ENCODE peak calls at places on chromosomes 16 and 17, in four cellular contexts. One of them, this sample, is unnamed.

GRCh38 chr17:6084226-6085161 is 14.3 kb downstream of the WSCD1 start:
- DNase-seq in K562: no peak
- DNase-seq in GM12878: no peak
- DNase-seq in A549: no peak
- DNase-seq in this sample: no peak

GRCh38 chr17:16440814-16441629 is 25.7 kb downstream of the TRPV2 start:
- DNase-seq in K562: no peak
- DNase-seq in A549: no peak
- DNase-seq in GM12878: no peak
- DNase-seq in this sample: no peak

GRCh38 chr16:58026139-58026704 is 668 bp downstream of the MMP15 start:
- DNase-seq in A549: peak
- DNase-seq in K562: peak
- DNase-seq in GM12878: no peak
- DNase-seq in this sample: no peak

GRCh38 chr17:45824475-45824874 is 20.2 kb upstream of the SPPL2C start:
- DNase-seq in GM12878: no peak
- DNase-seq in A549: no peak
- DNase-seq in K562: no peak
- DNase-seq in this sample: no peak

GRCh38 chr17:8900626-8901585 is 33.4 kb upstream of the PIK3R6 start:
- DNase-seq in K562: peak
- DNase-seq in A549: no peak
- DNase-seq in GM12878: peak
- DNase-seq in this sample: no peak

GRCh38 chr16:10839271-10839661 is 20.7 kb upstream of the TVP23A start:
- DNase-seq in K562: no peak
- DNase-seq in A549: no peak
- DNase-seq in GM12878: no peak
- DNase-seq in this sample: no peak

GRCh38 chr17:41793749-41794602 is 7.5 kb upstream of the JUP start:
- DNase-seq in GM12878: no peak
- DNase-seq in A549: no peak
- DNase-seq in K562: peak
- DNase-seq in this sample: peak

GRCh38 chr17:60510031-60510430 is 16.0 kb downstream of the APPBP2 start:
- DNase-seq in GM12878: no peak
- DNase-seq in A549: no peak
- DNase-seq in K562: no peak
- DNase-seq in this sample: no peak

GRCh38 chr17:35645923-35646322 is 58.8 kb downstream of the AP2B1 start:
- DNase-seq in K562: no peak
- DNase-seq in A549: no peak
- DNase-seq in GM12878: no peak
- DNase-seq in this sample: no peak

GRCh38 chr16:82011199-82011641 is at the start of gene SDR42E1:
- DNase-seq in A549: peak
- DNase-seq in GM12878: peak
- DNase-seq in K562: peak
- DNase-seq in this sample: no peak

GRCh38 chr17:6496116-6496481 is 51.8 kb downstream of the PIMREG start:
- DNase-seq in K562: no peak
- DNase-seq in A549: no peak
- DNase-seq in GM12878: no peak
- DNase-seq in this sample: no peak

GRCh38 chr16:10408824-10409381 is 23.0 kb downstream of the ATF7IP2 start:
- DNase-seq in K562: no peak
- DNase-seq in GM12878: no peak
- DNase-seq in A549: peak
- DNase-seq in this sample: peak

GRCh38 chr17:63848834-63849689 is 6.6 kb upstream of the SMARCD2 start:
- DNase-seq in A549: peak
- DNase-seq in GM12878: peak
- DNase-seq in K562: peak
- DNase-seq in this sample: peak

GRCh38 chr17:8192070-8192815 is 2.3 kb upstream of the BORCS6 start:
- DNase-seq in A549: peak
- DNase-seq in GM12878: peak
- DNase-seq in K562: peak
- DNase-seq in this sample: peak

GRCh38 chr17:9768381-9768934 is 22.9 kb downstream of the DHRS7C start:
- DNase-seq in GM12878: no peak
- DNase-seq in K562: peak
- DNase-seq in A549: peak
- DNase-seq in this sample: peak

GRCh38 chr16:17238285-17239028 is 232.3 kb downstream of the XYLT1 start:
- DNase-seq in K562: no peak
- DNase-seq in A549: no peak
- DNase-seq in GM12878: no peak
- DNase-seq in this sample: no peak

GRCh38 chr17:59381716-59382570 is 50.5 kb downstream of the YPEL2 start:
- DNase-seq in GM12878: no peak
- DNase-seq in K562: no peak
- DNase-seq in A549: no peak
- DNase-seq in this sample: no peak

GRCh38 chr16:31022574-31023251 is 10.6 kb upstream of the STX4 start:
- DNase-seq in A549: no peak
- DNase-seq in GM12878: no peak
- DNase-seq in K562: no peak
- DNase-seq in this sample: peak

GRCh38 chr17:3669085-3669347 is 404 bp downstream of the EMC6 start:
- DNase-seq in GM12878: no peak
- DNase-seq in K562: no peak
- DNase-seq in A549: no peak
- DNase-seq in this sample: no peak

GRCh38 chr17:3668279-3669084 is at the start of the genes EMC6 and TAX1BP3:
- DNase-seq in A549: peak
- DNase-seq in GM12878: peak
- DNase-seq in K562: peak
- DNase-seq in this sample: peak

GRCh38 chr17:3665834-3666233 is 2.5 kb downstream of the TAX1BP3 start:
- DNase-seq in GM12878: no peak
- DNase-seq in A549: no peak
- DNase-seq in K562: no peak
- DNase-seq in this sample: no peak

GRCh38 chr17:3667366-3668278 is 756 bp downstream of the TAX1BP3 start:
- DNase-seq in A549: peak
- DNase-seq in GM12878: no peak
- DNase-seq in K562: peak
- DNase-seq in this sample: peak

GRCh38 chr17:3666516-3666915 is 1.9 kb downstream of the TAX1BP3 start:
- DNase-seq in GM12878: no peak
- DNase-seq in A549: no peak
- DNase-seq in K562: no peak
- DNase-seq in this sample: no peak
- H3K4me3 ChIP-seq in GM12878: no peak
- H3K4me3 ChIP-seq in A549: peak
- H3K4me3 ChIP-seq in K562: no peak
- H3K4me3 ChIP-seq in this sample: no peak

GRCh38 chr17:44084921-44085320 is 14.4 kb downstream of the G6PC3 start:
- DNase-seq in GM12878: no peak
- DNase-seq in K562: no peak
- DNase-seq in A549: no peak
- DNase-seq in this sample: no peak

GRCh38 chr17:44082206-44082605 is 11.7 kb downstream of the G6PC3 start:
- DNase-seq in A549: no peak
- DNase-seq in GM12878: no peak
- DNase-seq in K562: no peak
- DNase-seq in this sample: no peak

GRCh38 chr17:44083250-44083849 is 12.8 kb downstream of the G6PC3 start:
- DNase-seq in A549: peak
- DNase-seq in K562: no peak
- DNase-seq in GM12878: no peak
- DNase-seq in this sample: peak

GRCh38 chr17:44081681-44082080 is 11.1 kb downstream of the G6PC3 start:
- DNase-seq in K562: no peak
- DNase-seq in A549: no peak
- DNase-seq in GM12878: no peak
- DNase-seq in this sample: no peak

DNA sequence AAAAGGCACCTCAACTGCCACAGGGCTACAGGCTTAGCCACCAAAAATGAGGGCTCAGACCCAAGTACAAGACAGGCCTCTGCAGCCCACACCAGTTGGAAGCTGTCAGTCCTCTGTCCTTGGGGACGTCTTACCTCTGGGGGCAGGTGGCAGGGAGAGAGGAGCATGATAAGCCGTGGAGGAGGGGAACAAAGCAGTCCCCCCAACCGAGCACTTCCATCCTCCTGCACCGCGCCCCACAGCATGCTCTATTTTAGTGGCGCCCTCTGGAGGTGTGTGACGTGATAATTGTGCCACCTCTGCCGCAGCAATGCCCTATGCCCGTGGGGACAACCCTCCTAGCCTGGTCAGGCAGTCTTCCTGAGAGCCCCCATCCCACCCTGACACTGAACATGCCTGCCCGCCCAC is 13.6 kb downstream of the G6PC3 start:
- DNase-seq in GM12878: no peak
- DNase-seq in K562: peak
- DNase-seq in A549: no peak
- DNase-seq in this sample: no peak
- TF ChIP-seq POLR2AphosphoS2 in GM12878: no peak
- TF ChIP-seq POLR2AphosphoS2 in K562: no peak
- TF ChIP-seq POLR2AphosphoS2 in A549: no peak
- TF ChIP-seq POLR2AphosphoS2 in this sample: no peak

DNA sequence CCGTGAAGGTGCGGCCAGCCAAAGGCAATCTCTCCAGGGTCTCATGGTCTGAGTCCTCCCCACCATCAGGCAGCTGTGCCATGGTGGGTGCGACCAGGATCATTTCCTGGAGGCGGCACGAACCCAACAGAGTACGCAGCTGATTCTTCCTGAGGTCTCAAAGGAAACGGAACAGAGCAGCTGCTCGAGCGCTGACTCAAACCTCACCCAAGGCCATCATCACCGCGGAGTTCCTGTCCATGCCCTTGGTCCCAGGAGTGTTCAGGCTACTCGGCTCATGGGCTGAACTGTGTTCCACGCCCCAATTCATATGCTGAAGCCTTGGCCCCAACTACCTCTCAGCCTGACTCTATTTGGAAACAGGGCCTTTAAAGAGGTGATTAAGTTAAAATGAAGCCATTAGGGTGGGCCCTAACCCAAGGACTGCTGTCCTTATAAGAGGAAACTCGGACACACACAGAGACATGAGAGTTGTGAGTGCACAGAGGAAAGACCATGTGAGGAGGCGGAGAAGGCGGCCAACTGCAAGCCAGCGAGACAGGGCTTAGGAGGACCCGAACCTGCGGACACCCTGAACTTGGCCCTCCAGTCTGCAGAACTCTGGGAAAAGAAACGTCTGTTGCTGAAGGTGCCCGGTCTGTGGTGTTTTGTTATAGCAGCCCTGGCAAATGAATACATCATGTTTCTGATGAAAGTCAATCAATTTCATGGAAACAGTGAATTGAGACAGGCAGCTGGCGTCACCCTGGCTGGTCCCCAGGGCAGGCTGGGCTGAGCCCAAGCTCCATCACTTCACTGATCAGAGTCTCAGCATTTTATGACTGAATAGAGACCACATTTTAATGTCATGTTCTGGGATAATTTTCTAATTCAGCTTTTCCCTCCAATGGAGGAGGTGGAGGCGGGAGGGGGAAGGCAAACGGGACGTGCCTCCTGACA is 13.7 kb downstream of the MXRA7 start:
- DNase-seq in GM12878: peak
- DNase-seq in A549: no peak
- DNase-seq in K562: no peak
- DNase-seq in this sample: peak
- H3K4me3 ChIP-seq in GM12878: no peak
- H3K4me3 ChIP-seq in A549: no peak
- H3K4me3 ChIP-seq in K562: no peak
- H3K4me3 ChIP-seq in this sample: no peak

GRCh38 chr16:72936408-72936807 is 111.5 kb downstream of the ZFHX3 start:
- DNase-seq in GM12878: no peak
- DNase-seq in A549: no peak
- DNase-seq in K562: no peak
- DNase-seq in this sample: peak

GRCh38 chr16:72937360-72937759 is 110.6 kb downstream of the ZFHX3 start:
- DNase-seq in GM12878: no peak
- DNase-seq in K562: no peak
- DNase-seq in A549: no peak
- DNase-seq in this sample: peak

GRCh38 chr16:72935896-72936295 is 112.0 kb downstream of the ZFHX3 start:
- DNase-seq in GM12878: no peak
- DNase-seq in A549: no peak
- DNase-seq in K562: no peak
- DNase-seq in this sample: no peak

GRCh38 chr16:72932677-72933335 is 115.1 kb downstream of the ZFHX3 start:
- DNase-seq in A549: no peak
- DNase-seq in GM12878: no peak
- DNase-seq in K562: no peak
- DNase-seq in this sample: no peak

GRCh38 chr16:72934661-72935403 is 113.1 kb downstream of the ZFHX3 start:
- DNase-seq in K562: no peak
- DNase-seq in A549: no peak
- DNase-seq in GM12878: no peak
- DNase-seq in this sample: no peak
- TF ChIP-seq POLR2AphosphoS2 in K562: no peak
- TF ChIP-seq POLR2AphosphoS2 in A549: no peak
- TF ChIP-seq POLR2AphosphoS2 in GM12878: no peak
- TF ChIP-seq POLR2AphosphoS2 in this sample: no peak

GRCh38 chr16:23071202-23072083 is 77.8 kb downstream of the USP31 start:
- DNase-seq in GM12878: no peak
- DNase-seq in A549: no peak
- DNase-seq in K562: no peak
- DNase-seq in this sample: no peak
- H3K4me3 ChIP-seq in GM12878: no peak
- H3K4me3 ChIP-seq in A549: no peak
- H3K4me3 ChIP-seq in K562: no peak
- H3K4me3 ChIP-seq in this sample: no peak